ENCODE peak calls at places on chromosome 7, in six cellular contexts. T is SK-N-SH, F is K562, N is GM12878, Q is HepG2, G is H1. M is an unnamed sample.

GRCh38 chr7:71739520-71740195 is 607.7 kb downstream of the GALNT17 start:
- DNase-seq in T (no peak), F (no peak), G (peak; percentile 44), N (no peak), Q (no peak), M (no peak)

GRCh38 chr7:157011333-157012112 is 1.1 kb upstream of the MNX1 start:
- DNase-seq in T (peak; percentile 52), Q (peak; percentile 86), N (no peak), F (peak; percentile 19), G (no peak), M (no peak)

GRCh38 chr7:46568420-46569116 is 647.5 kb upstream of the IGFBP3 start:
- DNase-seq in T (no peak), Q (no peak), G (no peak), F (no peak), N (no peak), M (no peak)

GRCh38 chr7:157771689-157772088 is 434.9 kb downstream of the DNAJB6 start:
- DNase-seq in G (no peak), N (no peak), T (no peak), Q (no peak), F (no peak), M (no peak)

GRCh38 chr7:107563072-107563760 is 504 bp downstream of the COG5 start:
- DNase-seq in F (peak; percentile 76), Q (peak; percentile 37), T (peak; percentile 82), N (no peak), G (no peak), M (no peak)

GRCh38 chr7:107939472-107940145 is 48.6 kb downstream of the DLD start:
- DNase-seq in T (no peak), N (no peak), F (no peak), G (no peak), Q (no peak), M (no peak)

GRCh38 chr7:2911466-2911865 is 67.4 kb upstream of the GNA12 start:
- DNase-seq in N (no peak), Q (no peak), T (no peak), F (no peak), G (no peak), M (no peak)

GRCh38 chr7:104862719-104863118 is 151.3 kb upstream of the KMT2E start:
- DNase-seq in F (peak; percentile 29), Q (peak; percentile 35), T (peak; percentile 63), N (no peak), G (no peak), M (no peak)

GRCh38 chr7:140924019-140924820 is 509 bp downstream of the BRAF start:
- DNase-seq in F (peak; percentile 90), G (peak; percentile 46), T (peak; percentile 94), Q (peak; percentile 65), N (peak; percentile 50), M (peak; percentile 63)

GRCh38 chr7:85529831-85530230 is 343.0 kb upstream of the SEMA3D start:
- DNase-seq in F (no peak), N (no peak), G (no peak), Q (no peak), T (no peak), M (no peak)

GRCh38 chr7:129952164-129952652 is 552 bp downstream of the UBE2H start:
- DNase-seq in T (no peak), F (no peak), Q (no peak), G (no peak), N (no peak), M (peak; percentile 45)

GRCh38 chr7:30521532-30521931 is 16.9 kb upstream of the GGCT start:
- DNase-seq in T (no peak), G (no peak), F (no peak), N (no peak), Q (no peak), M (no peak)

GRCh38 chr7:22566592-22566991 is 66.6 kb upstream of the STEAP1B start:
- DNase-seq in N (no peak), T (no peak), G (no peak), F (no peak), Q (no peak), M (no peak)

GRCh38 chr7:18045171-18045570 is 17.5 kb upstream of the PRPS1L1 start:
- DNase-seq in N (no peak), T (no peak), F (no peak), G (no peak), Q (no peak), M (no peak)

GRCh38 chr7:122803323-122803722 is 82.9 kb downstream of the CADPS2 start:
- DNase-seq in Q (peak; percentile 36), G (no peak), N (no peak), F (no peak), T (no peak), M (no peak)

GRCh38 chr7:1404881-1405548 is 54.3 kb downstream of the MICALL2 start:
- DNase-seq in G (no peak), T (peak; percentile 51), F (no peak), N (no peak), Q (no peak), M (no peak)

GRCh38 chr7:1401011-1401410 is 58.3 kb downstream of the MICALL2 start:
- DNase-seq in G (no peak), Q (no peak), T (no peak), F (no peak), N (no peak), M (no peak)

GRCh38 chr7:1402110-1402790 is 57.0 kb downstream of the MICALL2 start:
- DNase-seq in N (no peak), F (no peak), Q (no peak), T (no peak), G (no peak), M (no peak)

GRCh38 chr7:1402791-1403755 is 56.2 kb downstream of the MICALL2 start:
- DNase-seq in F (no peak), T (peak; percentile 35), Q (no peak), G (no peak), N (no peak), M (no peak)

GRCh38 chr7:1403844-1404404 is 55.3 kb downstream of the MICALL2 start:
- DNase-seq in T (peak; percentile 77), G (no peak), F (no peak), N (no peak), Q (no peak), M (peak; percentile 14)
- H3K27me3 ChIP-seq in T (peaks cover 99% of the 10 kb centered on the region), G (peaks cover 25% of the 10 kb centered on the region), F (peaks cover 75% of the 10 kb centered on the region), N (no peaks in the 10 kb centered on the region), Q (peaks cover 15% of the 10 kb centered on the region), M (peaks cover 38% of the 10 kb centered on the region)

GRCh38 chr7:51029586-51030230 is 247.0 kb upstream of the GRB10 start:
- DNase-seq in F (no peak), T (no peak), N (no peak), G (no peak), Q (no peak), M (no peak)
- TF ChIP-seq GABPA in F (no peak), T (no peak), N (no peak), G (no peak), Q (no peak), M (no peak)

DNA sequence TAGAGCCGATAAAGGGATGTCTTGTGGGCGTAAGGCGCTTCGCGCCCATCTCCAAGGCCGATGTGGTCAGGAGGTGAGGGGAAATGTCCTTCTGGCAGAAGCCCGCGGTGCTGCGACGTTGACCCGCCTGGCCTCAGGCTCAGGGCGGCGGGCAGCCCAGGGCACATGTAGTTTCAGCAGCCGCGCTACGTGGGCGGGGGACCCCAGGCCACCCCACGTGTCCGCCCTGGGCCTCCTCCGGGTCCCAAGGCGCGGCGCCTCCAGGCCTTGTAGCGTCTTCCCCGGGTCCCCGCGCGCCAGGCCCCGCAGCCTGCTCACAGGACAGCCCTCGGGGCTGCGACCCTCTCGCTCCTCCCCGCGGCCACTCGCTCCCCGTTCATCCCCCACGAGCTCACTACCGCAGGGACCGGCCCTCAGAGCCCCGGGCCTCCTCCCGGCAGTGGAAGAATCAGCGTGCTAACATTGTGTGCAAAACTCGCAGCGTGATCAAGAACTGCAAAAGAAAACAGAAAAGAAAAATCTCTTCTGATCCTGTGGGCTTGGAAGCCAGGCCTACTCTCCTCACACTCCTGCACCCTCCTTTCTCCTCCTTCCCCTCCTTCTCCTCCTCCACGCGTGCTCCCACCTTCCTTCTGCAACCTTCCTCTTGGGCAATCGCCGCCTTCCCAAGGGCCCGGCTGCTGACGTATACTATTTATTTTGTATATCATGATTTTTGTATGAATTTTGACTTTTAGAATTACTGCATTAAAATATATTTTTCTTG is 4.4 kb upstream of the TBX20 start:
- DNase-seq in N (no peak), G (no peak), F (no peak), Q (no peak), T (no peak), M (no peak)
- H3K27me3 ChIP-seq in N (peaks cover 35% of the 10 kb centered on the region), G (peaks cover 100% of the 10 kb centered on the region), F (peaks cover 92% of the 10 kb centered on the region), Q (peaks cover 5% of the 10 kb centered on the region), T (no peaks in the 10 kb centered on the region), M (peaks cover 87% of the 10 kb centered on the region)

DNA sequence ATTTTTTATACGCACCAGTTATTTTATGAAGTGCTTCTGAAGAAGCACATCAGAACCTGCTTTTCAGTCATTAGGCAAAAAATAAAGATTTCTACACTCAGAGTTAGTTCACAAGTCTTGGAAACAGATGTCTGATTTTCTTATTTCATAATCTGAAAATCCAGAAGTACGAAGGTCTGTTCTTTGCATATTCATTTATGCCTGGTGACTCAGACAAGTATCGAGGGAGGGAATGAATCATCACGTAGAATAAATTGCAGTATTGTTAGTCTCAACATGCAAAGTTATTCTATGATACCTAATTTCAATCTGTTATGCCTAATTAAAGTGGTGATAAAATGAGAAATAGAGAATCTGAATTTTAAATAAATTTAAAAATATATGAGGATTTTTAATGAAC is 113.6 kb upstream of the SEM1 start:
- DNase-seq in F (no peak), G (no peak), N (no peak), Q (no peak), T (no peak), M (peak; percentile 8)
- TF ChIP-seq GABPA in F (no peak), G (no peak), N (no peak), Q (no peak), T (no peak), M (no peak)

GRCh38 chr7:20795361-20795760 is 8.7 kb upstream of the SP8 start:
- DNase-seq in F (no peak), N (no peak), G (no peak), Q (no peak), T (no peak), M (no peak)

GRCh38 chr7:20793258-20793657 is 6.6 kb upstream of the SP8 start:
- DNase-seq in Q (no peak), F (no peak), N (no peak), G (no peak), T (no peak), M (no peak)

GRCh38 chr7:20795881-20796280 is 9.2 kb upstream of the SP8 start:
- DNase-seq in Q (no peak), G (no peak), F (no peak), T (no peak), N (no peak), M (no peak)

GRCh38 chr7:20794676-20795075 is 8.0 kb upstream of the SP8 start:
- DNase-seq in Q (no peak), T (no peak), N (no peak), G (no peak), F (no peak), M (no peak)

DNA sequence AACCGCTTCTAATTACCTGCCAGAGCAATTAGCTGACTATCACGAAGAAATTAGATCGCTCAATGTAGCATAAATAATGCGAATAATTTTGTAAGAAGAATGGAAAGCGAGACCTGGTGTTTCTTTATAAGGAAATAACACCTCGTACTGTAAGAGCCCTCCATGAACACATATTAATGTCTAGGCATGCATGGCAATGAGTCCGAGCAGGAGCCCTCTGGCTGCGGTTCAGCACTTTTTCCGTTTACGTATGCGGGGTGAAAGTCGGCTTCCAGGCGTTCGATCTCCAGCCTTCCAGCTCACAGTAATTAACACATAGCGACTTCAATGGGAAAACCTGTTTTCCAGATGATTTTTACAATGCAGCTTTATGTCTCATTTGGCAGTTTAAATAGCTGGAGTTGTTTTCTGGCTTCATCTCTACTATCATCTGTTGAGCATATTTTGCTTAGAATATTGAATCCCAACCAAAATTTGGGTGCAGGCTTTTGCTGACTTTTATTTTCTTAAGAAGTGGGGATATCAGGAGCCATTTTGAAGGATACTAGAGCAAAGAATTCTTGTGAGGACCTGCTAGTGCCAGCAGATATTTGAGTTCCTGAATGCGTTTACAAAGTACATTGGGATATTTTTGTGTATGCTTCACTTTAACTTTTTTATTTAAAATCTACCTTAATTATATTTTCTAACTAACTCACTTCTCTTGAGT is 7.2 kb upstream of the SP8 start:
- DNase-seq in T (no peak), Q (no peak), F (no peak), G (no peak), N (no peak), M (no peak)
- H3K27me3 ChIP-seq in T (peaks cover 93% of the 10 kb centered on the region), Q (peaks cover 5% of the 10 kb centered on the region), F (peaks cover 16% of the 10 kb centered on the region), G (peaks cover 62% of the 10 kb centered on the region), N (peaks cover 33% of the 10 kb centered on the region), M (peaks cover 73% of the 10 kb centered on the region)

M was measured in HL-60.